ENCODE peak calls at places on chromosomes 2 and 18, in four cellular contexts. R, S, L and T are unnamed samples.

GRCh38 chr18:48882379-48882778 is 68.4 kb downstream of the SMAD7 start:
- DNase-seq in R (no peak), S (no peak), L (no peak), T (no peak)

GRCh38 chr2:102668171-102668570 is 48.8 kb downstream of the SLC9A2 start:
- DNase-seq in R (no peak), S (no peak), L (no peak), T (no peak)

GRCh38 chr2:16623046-16623445 is 42.6 kb downstream of the CYRIA start:
- DNase-seq in R (no peak), S (no peak), L (no peak), T (no peak)

GRCh38 chr2:167293172-167293781 is 405.0 kb downstream of the XIRP2 start:
- DNase-seq in R (no peak), S (no peak), L (no peak), T (no peak)

GRCh38 chr2:166653185-166653813 is 159.2 kb upstream of the SCN7A start:
- DNase-seq in R (no peak), S (no peak), L (no peak), T (no peak)

GRCh38 chr2:61456070-61456745 is 14.7 kb downstream of the USP34 start:
- DNase-seq in R (no peak), S (no peak), L (no peak), T (no peak)

GRCh38 chr2:173386441-173387044 is 31.9 kb downstream of the CDCA7 start:
- DNase-seq in R (no peak), S (no peak), L (no peak), T (no peak)

GRCh38 chr18:44799422-44800421 is 119.0 kb downstream of the SETBP1 start:
- DNase-seq in R (no peak), S (no peak), L (no peak), T (no peak)

GRCh38 chr18:34862561-34862960 is 152.5 kb downstream of the DTNA start:
- DNase-seq in R (no peak), S (no peak), L (no peak), T (no peak)

GRCh38 chr2:193294371-193294770 is 1099.6 kb upstream of the TMEFF2 start:
- DNase-seq in R (no peak), S (no peak), L (no peak), T (no peak)

GRCh38 chr2:30280596-30281434 is 49.5 kb downstream of the LBH start:
- DNase-seq in R (no peak), S (no peak), L (no peak), T (no peak)

GRCh38 chr2:112482309-112483046 is 522 bp downstream of the TTL start:
- DNase-seq in R (peak; percentile 42), S (peak; percentile 14), L (peak; percentile 5), T (no peak)

GRCh38 chr2:161028581-161028980 is 131.6 kb upstream of the TANK start:
- DNase-seq in R (no peak), S (no peak), L (no peak), T (no peak)

GRCh38 chr2:96470636-96471035 is 34.5 kb downstream of the NEURL3 start:
- DNase-seq in R (no peak), S (peak; percentile 40), L (peak; percentile 34), T (peak; percentile 17)